ENCODE peak calls at places on chromosomes 3 and 15, in nine cellular contexts. J is stomach, Y is GM23338, U is right lobe of liver, T is neural progenitor cell, P is SJSA1, B is SJCRH30, Q is endodermal cell, K is left ventricle myocardium inferior. G is an unnamed sample.

GRCh38 chr15:34682673-34683072 is 72.1 kb downstream of the GJD2 start:
- DNase-seq in T (no peak), K (no peak), P (no peak), B (no peak), U (no peak), Q (no peak), Y (no peak), J (no peak), G (peak; percentile 69)

GRCh38 chr3:34882764-34883163 is 756.6 kb upstream of the ARPP21 start:
- DNase-seq in J (no peak), Y (peak; percentile 27), Q (no peak), K (no peak), B (peak; percentile 9), U (no peak), P (no peak), T (no peak), G (peak; percentile 18)

GRCh38 chr3:184380627-184381260 is 890 bp downstream of the CHRD start:
- DNase-seq in B (no peak), J (no peak), K (no peak), P (no peak), Q (peak; percentile 64), T (no peak), Y (no peak), U (no peak), G (no peak)

GRCh38 chr15:43465105-43465504 is 27.9 kb downstream of the TP53BP1 start:
- DNase-seq in P (no peak), K (no peak), U (no peak), B (no peak), T (no peak), J (no peak), Q (no peak), Y (no peak), G (peak; percentile 52)

GRCh38 chr3:31680072-31680870 is 147.5 kb downstream of the STT3B start:
- DNase-seq in U (no peak), K (no peak), P (no peak), B (no peak), Q (peak; percentile 60), T (no peak), J (no peak), Y (peak; percentile 33), G (no peak)

GRCh38 chr3:153043729-153044314 is 118.2 kb upstream of the RAP2B start:
- DNase-seq in B (no peak), Y (no peak), T (no peak), J (no peak), Q (no peak), P (no peak), U (no peak), K (no peak), G (peak; percentile 32)

GRCh38 chr15:76150508-76150907 is 90.7 kb downstream of the TMEM266 start:
- DNase-seq in T (no peak), Q (no peak), U (no peak), K (no peak), Y (no peak), J (peak; percentile 69), B (no peak), P (no peak), G (no peak)

GRCh38 chr3:100226712-100227429 is 33.9 kb upstream of the TBC1D23 start:
- DNase-seq in Y (no peak), P (peak; percentile 60), K (no peak), J (no peak), B (no peak), U (no peak), T (no peak), Q (no peak), G (peak; percentile 28)

GRCh38 chr3:197317250-197317963 is 19.0 kb upstream of the DLG1 start:
- DNase-seq in T (no peak), J (no peak), U (no peak), P (peak; percentile 74), Y (no peak), Q (no peak), B (no peak), K (no peak), G (peak; percentile 93)

GRCh38 chr3:160232014-160232413 is 6.8 kb downstream of the C3orf80 start:
- DNase-seq in Y (no peak), U (no peak), J (no peak), P (no peak), T (no peak), K (no peak), B (no peak), Q (no peak), G (no peak)

GRCh38 chr15:96340348-96340610 is 9.8 kb downstream of the NR2F2 start:
- DNase-seq in T (peak; percentile 88), B (no peak), J (no peak), U (no peak), P (no peak), Q (no peak), Y (no peak), K (no peak), G (no peak)

GRCh38 chr3:42799376-42799775 is 4.9 kb downstream of the HIGD1A start:
- DNase-seq in P (no peak), K (no peak), Q (no peak), U (no peak), J (no peak), B (peak; percentile 41), Y (no peak), T (no peak), G (no peak)

GRCh38 chr3:146160233-146160963 is 586 bp downstream of the PLOD2 start:
- DNase-seq in K (peak; percentile 41), B (peak; percentile 82), Q (peak; percentile 93), T (peak; percentile 91), U (peak; percentile 72), Y (peak; percentile 94), J (peak; percentile 66), P (peak; percentile 85), G (peak; percentile 64)

GRCh38 chr3:174419216-174419615 is 439.9 kb upstream of the NAALADL2 start:
- DNase-seq in Q (no peak), K (no peak), U (no peak), T (no peak), J (no peak), Y (no peak), B (no peak), P (no peak), G (no peak)

GRCh38 chr3:69388241-69388640 is 2.4 kb upstream of the FRMD4B start:
- DNase-seq in T (no peak), U (no peak), J (no peak), K (no peak), B (no peak), Q (no peak), P (no peak), Y (peak; percentile 35), G (no peak)

GRCh38 chr3:119292666-119293065 is 1.5 kb upstream of the ARHGAP31 start:
- DNase-seq in Q (no peak), P (no peak), T (no peak), B (no peak), J (no peak), U (no peak), Y (no peak), K (no peak), G (no peak)

GRCh38 chr15:101371519-101371918 is 76.5 kb upstream of the SNRPA1 start:
- DNase-seq in B (no peak), Y (no peak), Q (no peak), U (no peak), K (no peak), T (no peak), P (no peak), J (no peak), G (no peak)

GRCh38 chr15:60788514-60789091 is 309.7 kb upstream of the ICE2 start:
- DNase-seq in K (no peak), J (no peak), T (no peak), Y (no peak), B (no peak), P (no peak), Q (no peak), U (no peak), G (no peak)

GRCh38 chr3:123339302-123339701 is 109.6 kb downstream of the ADCY5 start:
- DNase-seq in K (peak; percentile 8), U (no peak), Q (peak; percentile 28), P (no peak), B (no peak), Y (no peak), T (no peak), J (no peak), G (no peak)

GRCh38 chr3:196140224-196140623 is 58.3 kb upstream of the TFRC start:
- DNase-seq in U (no peak), T (no peak), Y (no peak), B (no peak), P (no peak), J (no peak), Q (no peak), K (no peak), G (no peak)

GRCh38 chr15:65102912-65103311 is 12.1 kb downstream of the UBAP1L start:
- DNase-seq in P (no peak), T (no peak), K (no peak), U (no peak), J (no peak), B (no peak), Y (no peak), Q (peak; percentile 36), G (no peak)
- H3K36me3 ChIP-seq in P (peaks cover 59% of the 10 kb centered on the region), T (no peaks in the 10 kb centered on the region), K (peaks cover 64% of the 10 kb centered on the region), U (peaks cover 36% of the 10 kb centered on the region), J (peaks cover 86% of the 10 kb centered on the region), B (peaks cover 11% of the 10 kb centered on the region), Y (no peaks in the 10 kb centered on the region), Q (peaks cover 40% of the 10 kb centered on the region), G (peaks cover 18% of the 10 kb centered on the region)

DNA sequence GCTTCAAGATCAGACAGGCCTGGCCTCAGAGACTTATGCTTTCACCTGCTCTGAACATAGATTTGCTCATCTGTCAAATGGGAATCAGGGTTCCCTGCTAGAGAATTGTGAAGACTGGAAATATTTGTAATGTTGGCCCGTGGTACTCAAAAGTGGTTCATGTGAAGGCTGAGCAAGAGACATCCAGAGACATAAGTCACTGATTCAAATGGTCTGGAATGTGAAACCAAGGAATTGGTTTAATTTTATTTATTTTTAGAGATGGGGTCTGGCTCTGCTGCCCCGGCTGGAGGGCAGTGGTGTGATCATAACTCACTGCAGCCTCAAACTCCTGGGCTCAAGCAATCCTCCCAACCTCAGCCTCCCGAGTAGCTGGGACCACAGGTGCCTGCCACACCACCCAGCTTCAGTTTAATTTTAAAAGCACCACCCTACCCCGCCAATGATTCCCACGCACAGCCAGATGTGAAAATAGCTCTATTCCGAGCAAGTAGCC is 60.1 kb downstream of the DAPK2 start:
- DNase-seq in Y (no peak), Q (no peak), P (no peak), U (no peak), T (no peak), K (no peak), B (no peak), J (no peak), G (no peak)
- H3K27ac ChIP-seq in Y (no peak overlapping the region), Q (no peak overlapping the region), P (no peak overlapping the region), U (no peak overlapping the region), T (no peak overlapping the region), K (peak overlapping the region; percentile 95), B (no peak overlapping the region), J (peak overlapping the region; percentile 58), G (no peak overlapping the region)

GRCh38 chr3:6119367-6119766 is 741.5 kb upstream of the GRM7 start:
- DNase-seq in Y (no peak), B (no peak), Q (no peak), U (no peak), K (no peak), P (no peak), J (no peak), T (no peak), G (no peak)
- H3K36me3 ChIP-seq in Y (peaks cover 14% of the 10 kb centered on the region), B (no peaks in the 10 kb centered on the region), Q (no peaks in the 10 kb centered on the region), U (no peaks in the 10 kb centered on the region), K (no peaks in the 10 kb centered on the region), P (no peaks in the 10 kb centered on the region), J (no peaks in the 10 kb centered on the region), T (no peaks in the 10 kb centered on the region), G (no peaks in the 10 kb centered on the region)

GRCh38 chr15:47708116-47708515 is 9.2 kb upstream of the SEMA6D start:
- DNase-seq in Y (no peak), U (no peak), P (no peak), J (no peak), T (no peak), K (no peak), Q (no peak), B (no peak), G (no peak)
- H3K27ac ChIP-seq in Y (no peak overlapping the region), U (no peak overlapping the region), P (no peak overlapping the region), J (no peak overlapping the region), T (no peak overlapping the region), K (no peak overlapping the region), Q (no peak overlapping the region), B (no peak overlapping the region), G (no peak overlapping the region)

G was measured in brain microvascular endothelial cell.